ENCODE peak calls at places on chromosomes 3 and 15, in nine cellular contexts. A, K, M, L, W, N, S, T and F are unnamed samples.

GRCh38 chr3:89971329-89971728 is 863.9 kb downstream of the EPHA3 start:
- DNase-seq in A (no peak), K (no peak), M (no peak), L (no peak), W (no peak), N (no peak), S (no peak), T (no peak), F (no peak)

GRCh38 chr3:135973846-135974245 is 8.3 kb downstream of the PPP2R3A start:
- DNase-seq in A (no peak), K (no peak), M (no peak), L (no peak), W (no peak), N (no peak), S (no peak), T (no peak), F (no peak)

GRCh38 chr15:31312220-31312619 is 14.4 kb upstream of the KLF13 start:
- DNase-seq in A (peak), K (no peak), M (no peak), L (no peak), W (no peak), N (no peak), S (no peak), T (no peak), F (peak)

GRCh38 chr3:174355505-174355904 is 503.6 kb upstream of the NAALADL2 start:
- DNase-seq in A (no peak), K (no peak), M (no peak), L (peak), W (no peak), N (no peak), S (peak), T (no peak), F (no peak)

GRCh38 chr3:120855665-120856437 is 52.2 kb upstream of the STXBP5L start:
- DNase-seq in A (no peak), K (no peak), M (peak), L (peak), W (no peak), N (no peak), S (no peak), T (no peak), F (no peak)

GRCh38 chr3:123039178-123039577 is 11.6 kb upstream of the SEMA5B start:
- DNase-seq in A (no peak), K (no peak), M (no peak), L (no peak), W (no peak), N (no peak), S (no peak), T (peak), F (no peak)

GRCh38 chr15:27124287-27124830 is 153.4 kb downstream of the GABRG3 start:
- DNase-seq in A (no peak), K (no peak), M (no peak), L (peak), W (no peak), N (no peak), S (no peak), T (no peak), F (no peak)

GRCh38 chr3:194871864-194872668 is 186.4 kb downstream of the FAM43A start:
- DNase-seq in A (peak), K (no peak), M (peak), L (peak), W (no peak), N (no peak), S (peak), T (no peak), F (no peak)

GRCh38 chr3:66532160-66532587 is 31.4 kb upstream of the LRIG1 start:
- DNase-seq in A (no peak), K (no peak), M (no peak), L (no peak), W (no peak), N (no peak), S (no peak), T (no peak), F (no peak)

GRCh38 chr3:127480196-127480933 is 110.2 kb downstream of the TPRA1 start:
- DNase-seq in A (peak), K (no peak), M (no peak), L (no peak), W (no peak), N (no peak), S (no peak), T (no peak), F (no peak)

GRCh38 chr15:83285284-83285978 is 967 bp upstream of the BNC1 start:
- DNase-seq in A (no peak), K (no peak), M (no peak), L (peak), W (no peak), N (no peak), S (no peak), T (no peak), F (no peak)
- H3K27ac ChIP-seq in A (peak), K (no peak), M (no peak), L (peak), W (no peak), N (no peak), S (no peak), T (no peak), F (no peak)

DNA sequence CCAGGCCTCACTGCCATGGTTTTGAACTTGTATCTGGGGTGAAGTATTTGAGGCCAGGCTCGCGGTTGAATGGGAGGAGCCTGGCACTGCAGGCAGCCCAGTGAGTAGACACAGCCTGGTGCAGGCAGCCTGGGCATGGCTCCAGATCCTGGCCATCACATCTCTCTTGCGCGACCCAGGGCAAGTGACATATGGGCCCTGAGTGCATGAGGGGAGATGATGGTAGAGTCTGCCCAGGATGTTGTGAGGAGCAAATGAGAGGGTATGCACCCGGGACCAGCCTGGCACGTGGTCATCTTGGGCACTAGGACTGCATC is 103.5 kb downstream of the TBC1D2B start:
- DNase-seq in A (peak), K (no peak), M (peak), L (peak), W (no peak), N (no peak), S (no peak), T (peak), F (peak)
- H3K27ac ChIP-seq in A (no peak), K (no peak), M (peak), L (peak), W (no peak), N (no peak), S (no peak), T (no peak), F (no peak)

DNA sequence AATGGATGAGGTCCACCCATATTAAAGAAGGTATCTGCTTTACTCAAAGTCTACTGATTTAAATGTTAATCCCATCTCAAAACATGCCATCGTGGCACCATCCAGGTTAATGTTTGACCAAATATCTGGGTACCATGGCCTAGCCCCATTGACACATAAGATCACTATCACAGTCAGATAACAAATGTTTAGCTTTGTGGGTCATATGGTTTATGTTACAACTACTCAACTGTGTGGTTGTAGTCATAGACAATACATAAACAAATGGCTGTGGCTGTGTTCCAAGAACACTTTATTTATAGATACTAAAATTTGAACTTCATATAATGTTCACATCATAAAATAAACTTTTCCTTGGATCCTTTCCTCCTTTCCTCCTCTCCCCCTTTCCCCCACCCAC is 9.8 kb upstream of the SNRPN start:
- DNase-seq in A (no peak), K (peak), M (no peak), L (no peak), W (no peak), N (no peak), S (no peak), T (no peak), F (no peak)
- H3K27ac ChIP-seq in A (no peak), K (no peak), M (no peak), L (no peak), W (no peak), N (no peak), S (no peak), T (no peak), F (no peak)

GRCh38 chr3:46942481-46943236 is 33.9 kb downstream of the CCDC12 start:
- DNase-seq in A (no peak), K (no peak), M (peak), L (no peak), W (no peak), N (no peak), S (no peak), T (no peak), F (no peak)

GRCh38 chr3:46942079-46942478 is 34.5 kb downstream of the CCDC12 start:
- DNase-seq in A (no peak), K (no peak), M (peak), L (no peak), W (no peak), N (no peak), S (no peak), T (no peak), F (no peak)

GRCh38 chr3:46944191-46944590 is 32.4 kb downstream of the CCDC12 start:
- DNase-seq in A (no peak), K (peak), M (no peak), L (no peak), W (no peak), N (no peak), S (no peak), T (no peak), F (no peak)

GRCh38 chr3:46946416-46946815 is 30.1 kb downstream of the CCDC12 start:
- DNase-seq in A (no peak), K (no peak), M (no peak), L (no peak), W (peak), N (no peak), S (no peak), T (peak), F (no peak)

GRCh38 chr3:46943237-46944187 is 33.0 kb downstream of the CCDC12 start:
- DNase-seq in A (no peak), K (peak), M (peak), L (no peak), W (peak), N (no peak), S (peak), T (peak), F (no peak)
- H3K27ac ChIP-seq in A (peak), K (peak), M (peak), L (no peak), W (peak), N (no peak), S (peak), T (peak), F (peak)

GRCh38 chr15:70169147-70169546 is 71.4 kb upstream of the TLE3 start:
- DNase-seq in A (no peak), K (no peak), M (no peak), L (no peak), W (no peak), N (no peak), S (no peak), T (no peak), F (no peak)
- H3K27ac ChIP-seq in A (no peak), K (no peak), M (no peak), L (no peak), W (no peak), N (no peak), S (no peak), T (no peak), F (no peak)

GRCh38 chr15:88695046-88695445 is 56.2 kb downstream of the ISG20 start:
- DNase-seq in A (peak), K (no peak), M (no peak), L (peak), W (no peak), N (no peak), S (no peak), T (no peak), F (no peak)

GRCh38 chr15:88686166-88686565 is 47.4 kb downstream of the ISG20 start:
- DNase-seq in A (no peak), K (no peak), M (no peak), L (no peak), W (no peak), N (no peak), S (no peak), T (no peak), F (no peak)

GRCh38 chr15:88693191-88693590 is 54.4 kb downstream of the ISG20 start:
- DNase-seq in A (no peak), K (no peak), M (no peak), L (no peak), W (no peak), N (no peak), S (no peak), T (no peak), F (no peak)

GRCh38 chr15:88688394-88688933 is 49.6 kb downstream of the ISG20 start:
- DNase-seq in A (no peak), K (no peak), M (no peak), L (no peak), W (no peak), N (no peak), S (no peak), T (no peak), F (no peak)

GRCh38 chr15:88690331-88690730 is 51.5 kb downstream of the ISG20 start:
- DNase-seq in A (no peak), K (no peak), M (no peak), L (no peak), W (no peak), N (no peak), S (no peak), T (no peak), F (no peak)
- H3K27ac ChIP-seq in A (no peak), K (no peak), M (no peak), L (no peak), W (no peak), N (no peak), S (no peak), T (no peak), F (no peak)

DNA sequence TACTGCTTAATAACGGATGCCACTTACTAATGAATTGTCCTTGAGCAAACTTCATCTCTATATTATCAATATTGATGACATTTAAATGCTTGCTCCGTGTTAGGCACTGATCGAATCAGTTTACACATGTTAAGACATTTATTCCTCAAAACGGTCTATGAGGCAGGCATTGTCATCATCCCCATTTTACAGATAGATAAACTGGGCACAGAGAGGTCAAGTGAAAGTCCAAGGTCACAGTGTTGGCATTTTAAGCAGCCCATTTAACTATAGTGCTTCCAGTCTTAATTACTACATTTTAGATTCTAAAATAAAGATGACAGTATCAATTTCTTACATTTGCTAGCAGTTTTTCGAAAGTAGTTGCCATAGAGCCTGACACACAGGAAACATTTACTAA is 966 bp upstream of the ABI3BP start:
- DNase-seq in A (no peak), K (no peak), M (no peak), L (no peak), W (no peak), N (no peak), S (no peak), T (no peak), F (no peak)
- H3K27ac ChIP-seq in A (no peak), K (no peak), M (peak), L (no peak), W (no peak), N (no peak), S (no peak), T (peak), F (peak)

DNA sequence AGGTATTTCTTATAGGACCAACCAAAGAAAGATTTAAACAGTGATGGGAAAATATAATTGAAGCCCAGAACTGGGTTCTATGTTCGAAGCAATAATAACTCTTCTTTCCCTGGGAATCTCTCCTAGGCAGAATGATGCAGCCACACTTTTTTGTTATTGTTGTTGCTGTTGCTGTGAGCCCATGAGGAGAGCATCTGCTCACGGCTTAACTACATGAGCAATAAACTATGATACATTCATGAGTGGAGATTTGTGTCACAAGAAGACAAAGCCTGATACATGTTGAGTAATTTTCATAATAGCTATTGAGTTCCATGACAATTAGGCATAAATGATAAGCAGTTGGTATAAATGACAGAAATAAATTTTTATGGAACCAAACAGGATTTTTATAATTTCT is 80.5 kb downstream of the CRTC3 start:
- DNase-seq in A (no peak), K (no peak), M (no peak), L (peak), W (no peak), N (no peak), S (no peak), T (no peak), F (no peak)
- H3K27ac ChIP-seq in A (no peak), K (no peak), M (peak), L (peak), W (no peak), N (no peak), S (no peak), T (peak), F (peak)

DNA sequence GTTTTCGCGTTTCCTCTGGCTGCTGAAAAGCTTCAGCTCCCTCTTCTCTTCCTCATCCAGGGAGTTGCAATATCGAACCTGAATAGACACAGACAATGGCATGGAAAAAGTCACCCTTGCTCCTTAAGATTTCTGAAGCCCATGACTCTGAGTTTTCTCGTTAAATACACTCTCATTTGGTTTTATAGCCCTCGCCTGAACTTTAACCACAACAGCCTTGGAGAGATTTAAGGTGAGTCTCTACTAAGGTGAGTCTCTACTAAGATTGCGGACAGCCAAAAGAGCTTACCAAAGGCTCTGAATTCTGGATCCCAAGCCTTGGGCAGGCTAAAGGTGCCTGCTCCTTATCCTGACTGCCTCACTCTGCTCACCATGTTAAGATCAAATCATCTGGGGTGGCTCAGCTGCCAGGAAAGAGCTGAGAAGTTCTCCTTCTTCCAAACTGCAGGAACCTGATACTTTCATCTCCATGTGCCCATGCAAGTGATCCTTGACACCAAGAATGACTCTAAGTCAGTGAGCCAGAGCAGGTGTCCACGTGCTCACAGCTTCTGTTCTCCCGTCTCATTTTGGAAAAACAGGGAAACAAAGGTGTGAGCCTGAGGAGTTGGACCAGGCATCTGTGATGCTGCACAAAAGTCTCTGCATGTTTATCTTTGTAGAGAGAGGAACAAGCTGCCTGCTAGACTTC is 65.1 kb downstream of the PRICKLE2 start:
- DNase-seq in A (no peak), K (no peak), M (no peak), L (no peak), W (no peak), N (no peak), S (no peak), T (no peak), F (no peak)
- H3K27ac ChIP-seq in A (no peak), K (no peak), M (peak), L (no peak), W (no peak), N (no peak), S (no peak), T (no peak), F (no peak)

GRCh38 chr3:48058089-48058488 is 41.9 kb upstream of the MAP4 start:
- DNase-seq in A (no peak), K (no peak), M (no peak), L (peak), W (no peak), N (no peak), S (no peak), T (no peak), F (no peak)
- H3K27ac ChIP-seq in A (no peak), K (no peak), M (no peak), L (peak), W (no peak), N (no peak), S (no peak), T (no peak), F (peak)